ENCODE peak calls at places on chromosome 6, in ten cellular contexts. E, H, R, P, Z, L, M, F, A and J are unnamed samples.

GRCh38 chr6:93165850-93166249 is 253.5 kb downstream of the EPHA7 start:
- DNase-seq in E (no peak), H (no peak), R (no peak), P (no peak), Z (no peak), L (no peak), M (no peak), F (no peak), A (peak; percentile 91), J (no peak)

GRCh38 chr6:123529843-123530242 is 106.9 kb downstream of the TRDN start:
- DNase-seq in E (peak; percentile 37), H (no peak), R (no peak), P (no peak), Z (no peak), L (no peak), M (no peak), F (peak; percentile 52), A (no peak), J (no peak)

GRCh38 chr6:39903656-39904055 is 30.6 kb downstream of the MOCS1 start:
- DNase-seq in E (no peak), H (no peak), R (no peak), P (no peak), Z (no peak), L (no peak), M (no peak), F (no peak), A (no peak), J (no peak)

GRCh38 chr6:21141616-21142303 is 451.8 kb upstream of the SOX4 start:
- DNase-seq in E (no peak), H (no peak), R (no peak), P (no peak), Z (no peak), L (no peak), M (no peak), F (no peak), A (no peak), J (no peak)

GRCh38 chr6:141103246-141103645 is 1029.5 kb upstream of the GJE1 start:
- DNase-seq in E (peak; percentile 17), H (no peak), R (no peak), P (no peak), Z (no peak), L (no peak), M (peak; percentile 5), F (no peak), A (peak; percentile 32), J (no peak)

GRCh38 chr6:34243901-34244884 is 4.6 kb downstream of the SMIM29 start:
- DNase-seq in E (peak; percentile 95), H (no peak), R (no peak), P (no peak), Z (peak; percentile 49), L (peak; percentile 89), M (peak; percentile 94), F (no peak), A (no peak), J (no peak)

GRCh38 chr6:29499704-29500103 is 11.9 kb upstream of the MAS1L start:
- DNase-seq in E (no peak), H (no peak), R (no peak), P (no peak), Z (no peak), L (no peak), M (no peak), F (no peak), A (no peak), J (no peak)

GRCh38 chr6:82568290-82568993 is 204.8 kb downstream of the TPBG start:
- DNase-seq in E (no peak), H (no peak), R (no peak), P (no peak), Z (no peak), L (no peak), M (no peak), F (no peak), A (peak; percentile 38), J (no peak)

GRCh38 chr6:3956054-3956453 is 106.9 kb downstream of the FAM50B start:
- DNase-seq in E (no peak), H (no peak), R (no peak), P (no peak), Z (no peak), L (no peak), M (no peak), F (no peak), A (no peak), J (no peak)

GRCh38 chr6:99790679-99791078 is 184.0 kb downstream of the PRDM13 start:
- DNase-seq in E (peak; percentile 10), H (no peak), R (no peak), P (no peak), Z (no peak), L (no peak), M (no peak), F (no peak), A (no peak), J (no peak)

GRCh38 chr6:22636450-22636849 is 67.1 kb downstream of the HDGFL1 start:
- DNase-seq in E (no peak), H (no peak), R (no peak), P (no peak), Z (no peak), L (no peak), M (no peak), F (no peak), A (no peak), J (no peak)

GRCh38 chr6:139323511-139324445 is 32.0 kb upstream of the TXLNB start:
- DNase-seq in E (peak; percentile 63), H (peak; percentile 63), R (peak; percentile 41), P (peak; percentile 41), Z (peak; percentile 64), L (no peak), M (peak; percentile 55), F (no peak), A (no peak), J (peak; percentile 74)

GRCh38 chr6:35019171-35019570 is 122.0 kb downstream of the TCP11 start:
- DNase-seq in E (no peak), H (no peak), R (no peak), P (no peak), Z (no peak), L (no peak), M (no peak), F (no peak), A (no peak), J (no peak)

GRCh38 chr6:141195251-141195832 is 937.4 kb upstream of the GJE1 start:
- DNase-seq in E (no peak), H (no peak), R (no peak), P (no peak), Z (no peak), L (no peak), M (no peak), F (no peak), A (no peak), J (no peak)

GRCh38 chr6:14017626-14018475 is 93.1 kb downstream of the RNF182 start:
- DNase-seq in E (no peak), H (no peak), R (no peak), P (peak; percentile 18), Z (no peak), L (no peak), M (no peak), F (no peak), A (no peak), J (no peak)

GRCh38 chr6:142307963-142308748 is 6.3 kb downstream of the ADGRG6 start:
- DNase-seq in E (no peak), H (no peak), R (no peak), P (no peak), Z (no peak), L (no peak), M (no peak), F (no peak), A (no peak), J (no peak)

GRCh38 chr6:82882363-82883033 is 183.1 kb downstream of the UBE3D start:
- DNase-seq in E (no peak), H (no peak), R (no peak), P (no peak), Z (no peak), L (no peak), M (no peak), F (no peak), A (peak; percentile 19), J (no peak)

GRCh38 chr6:1057490-1058135 is 254.3 kb upstream of the FOXQ1 start:
- DNase-seq in E (no peak), H (no peak), R (no peak), P (no peak), Z (no peak), L (no peak), M (no peak), F (no peak), A (no peak), J (no peak)